ENCODE peak calls at places on chromosomes 2 and 18, in five cellular contexts. M, R, Q, I and E are unnamed samples.

GRCh38 chr2:63581266-63581961 is 6.9 kb downstream of the WDPCP start:
- DNase-seq in M (no peak), R (no peak), Q (peak; percentile 42), I (no peak), E (no peak)

GRCh38 chr18:35804377-35804776 is 168.1 kb upstream of the RMP24 start:
- DNase-seq in M (no peak), R (no peak), Q (no peak), I (no peak), E (no peak)

GRCh38 chr2:216683846-216684245 is 11.5 kb downstream of the IGFBP5 start:
- DNase-seq in M (no peak), R (peak; percentile 97), Q (peak; percentile 94), I (no peak), E (peak; percentile 94)

GRCh38 chr2:60819155-60819862 is 62.1 kb upstream of the REL start:
- DNase-seq in M (no peak), R (no peak), Q (no peak), I (no peak), E (no peak)

GRCh38 chr2:221943078-221943810 is 355.6 kb downstream of the PAX3 start:
- DNase-seq in M (no peak), R (peak; percentile 53), Q (peak; percentile 1), I (no peak), E (no peak)

GRCh38 chr2:185745864-185746859 is 7.6 kb downstream of the FSIP2 start:
- DNase-seq in M (no peak), R (no peak), Q (no peak), I (no peak), E (no peak)

GRCh38 chr2:116696223-116696622 is 1118.3 kb upstream of the DDX18 start:
- DNase-seq in M (no peak), R (no peak), Q (no peak), I (no peak), E (no peak)

GRCh38 chr2:118065927-118066326 is 22.3 kb upstream of the INSIG2 start:
- DNase-seq in M (no peak), R (no peak), Q (no peak), I (no peak), E (peak; percentile 22)

GRCh38 chr2:228699400-228699799 is 517.9 kb upstream of the SPHKAP start:
- DNase-seq in M (no peak), R (peak; percentile 30), Q (peak; percentile 6), I (no peak), E (no peak)

GRCh38 chr2:10076988-10077527 is 3.2 kb downstream of the CYS1 start:
- DNase-seq in M (no peak), R (no peak), Q (no peak), I (no peak), E (no peak)

GRCh38 chr2:225233234-225233633 is 166.3 kb upstream of the NYAP2 start:
- DNase-seq in M (no peak), R (no peak), Q (peak; percentile 28), I (no peak), E (no peak)

GRCh38 chr2:148513425-148513824 is 131.1 kb upstream of the EPC2 start:
- DNase-seq in M (no peak), R (no peak), Q (no peak), I (no peak), E (no peak)

GRCh38 chr2:55113976-55114564 is 63.8 kb upstream of the RTN4 start:
- DNase-seq in M (no peak), R (no peak), Q (no peak), I (no peak), E (no peak)

GRCh38 chr2:127623388-127624320 is 22.3 kb upstream of the GPR17 start:
- DNase-seq in M (peak; percentile 23), R (peak; percentile 37), Q (peak; percentile 64), I (no peak), E (no peak)

GRCh38 chr2:171807130-171807529 is 86.9 kb downstream of the SLC25A12 start:
- DNase-seq in M (no peak), R (no peak), Q (no peak), I (no peak), E (no peak)

GRCh38 chr2:147937744-147938349 is 82.7 kb downstream of the ORC4 start:
- DNase-seq in M (no peak), R (peak; percentile 39), Q (peak; percentile 40), I (peak; percentile 18), E (peak; percentile 69)

GRCh38 chr2:3587432-3587831 is 7.5 kb upstream of the COLEC11 start:
- DNase-seq in M (no peak), R (no peak), Q (peak; percentile 90), I (no peak), E (no peak)

GRCh38 chr2:230137902-230138539 is 69.3 kb upstream of the SLC16A14 start:
- DNase-seq in M (no peak), R (no peak), Q (peak; percentile 22), I (no peak), E (no peak)

GRCh38 chr2:132585982-132586608 is 83.9 kb downstream of the LYPD1 start:
- DNase-seq in M (no peak), R (no peak), Q (no peak), I (no peak), E (no peak)

GRCh38 chr18:9631814-9632496 is 17.6 kb upstream of the PPP4R1 start:
- DNase-seq in M (no peak), R (peak; percentile 94), Q (peak; percentile 96), I (no peak), E (no peak)

GRCh38 chr2:171208648-171209047 is 48.0 kb upstream of the TLK1 start:
- DNase-seq in M (no peak), R (no peak), Q (no peak), I (no peak), E (no peak)

GRCh38 chr2:206984206-206984605 is 44.9 kb downstream of the CPO start:
- DNase-seq in M (no peak), R (peak; percentile 64), Q (peak; percentile 79), I (no peak), E (no peak)

GRCh38 chr18:3478262-3478978 is 28.4 kb downstream of the TGIF1 start:
- DNase-seq in M (no peak), R (no peak), Q (no peak), I (no peak), E (no peak)

GRCh38 chr2:237323656-237324055 is 90.3 kb downstream of the COL6A3 start:
- DNase-seq in M (no peak), R (no peak), Q (no peak), I (no peak), E (no peak)

GRCh38 chr2:10329880-10330699 is 27.4 kb downstream of the HPCAL1 start:
- DNase-seq in M (no peak), R (peak; percentile 67), Q (peak; percentile 67), I (no peak), E (peak; percentile 97)

GRCh38 chr2:229686122-229686919 is 28.0 kb downstream of the DNER start:
- DNase-seq in M (no peak), R (no peak), Q (no peak), I (no peak), E (no peak)

GRCh38 chr2:83967854-83968253 is 491.2 kb downstream of the SUCLG1 start:
- DNase-seq in M (no peak), R (no peak), Q (no peak), I (no peak), E (no peak)

GRCh38 chr2:147844691-147845607 is at the start of gene ACVR2A:
- DNase-seq in M (peak; percentile 39), R (peak; percentile 68), Q (peak; percentile 28), I (peak; percentile 53), E (peak; percentile 60)

GRCh38 chr2:64745562-64745961 is 91.8 kb upstream of the SERTAD2 start:
- DNase-seq in M (no peak), R (peak; percentile 26), Q (no peak), I (no peak), E (no peak)

GRCh38 chr2:100796499-100797100 is 23.3 kb upstream of the NPAS2 start:
- DNase-seq in M (no peak), R (no peak), Q (no peak), I (no peak), E (no peak)

DNA sequence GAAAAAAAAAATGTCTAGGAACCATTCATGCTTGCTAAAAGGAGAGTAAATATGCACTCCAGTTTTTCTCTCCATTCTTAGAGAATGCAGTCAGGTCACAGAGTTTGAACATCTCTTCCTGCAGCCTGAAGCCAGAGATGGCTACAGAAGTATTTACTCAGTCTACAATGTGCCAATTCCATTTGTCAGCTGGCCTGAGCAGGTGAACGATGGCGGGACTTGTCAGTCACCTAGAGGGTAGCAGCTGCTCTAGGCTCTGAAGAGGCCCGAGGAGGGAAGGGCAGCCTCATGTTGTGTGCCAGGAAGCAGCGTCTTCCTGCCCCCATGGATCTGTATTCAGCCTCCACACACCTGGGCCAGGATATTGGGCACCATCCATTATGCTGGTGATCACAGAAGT is 316.7 kb upstream of the CHAC2 start:
- DNase-seq in M (no peak), R (no peak), Q (no peak), I (no peak), E (no peak)
- H3K14ac ChIP-seq in M (no peak overlapping the region), R (no peak overlapping the region), Q (no peak overlapping the region), I (no peak overlapping the region), E (no peak overlapping the region)

GRCh38 chr18:60163622-60164021 is 209.0 kb downstream of the MC4R start:
- DNase-seq in M (no peak), R (no peak), Q (no peak), I (no peak), E (no peak)

GRCh38 chr18:60162390-60162789 is 210.2 kb downstream of the MC4R start:
- DNase-seq in M (no peak), R (no peak), Q (no peak), I (no peak), E (no peak)

DNA sequence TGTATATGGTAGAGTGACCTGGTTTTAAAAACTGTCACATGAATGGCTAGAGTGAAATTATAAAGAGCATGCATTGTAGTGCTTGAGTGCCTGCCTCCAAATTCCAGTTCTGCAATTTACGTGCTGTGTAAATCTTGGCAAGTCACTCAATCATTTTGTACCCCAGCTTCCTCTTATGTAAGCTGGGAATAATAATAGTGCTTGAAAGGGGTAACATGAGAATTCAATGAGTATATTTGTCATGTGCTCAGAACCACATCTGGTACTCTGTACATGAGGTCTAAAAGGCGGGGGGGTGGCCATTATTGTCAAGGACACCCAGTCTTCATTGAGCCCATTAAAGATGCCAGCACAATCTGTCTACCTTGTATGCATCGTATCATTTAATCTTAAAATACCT is 214.8 kb downstream of the MC4R start:
- DNase-seq in M (no peak), R (no peak), Q (no peak), I (no peak), E (no peak)
- H3K18ac ChIP-seq in M (no peak overlapping the region), R (no peak overlapping the region), Q (no peak overlapping the region), I (no peak overlapping the region), E (no peak overlapping the region)

DNA sequence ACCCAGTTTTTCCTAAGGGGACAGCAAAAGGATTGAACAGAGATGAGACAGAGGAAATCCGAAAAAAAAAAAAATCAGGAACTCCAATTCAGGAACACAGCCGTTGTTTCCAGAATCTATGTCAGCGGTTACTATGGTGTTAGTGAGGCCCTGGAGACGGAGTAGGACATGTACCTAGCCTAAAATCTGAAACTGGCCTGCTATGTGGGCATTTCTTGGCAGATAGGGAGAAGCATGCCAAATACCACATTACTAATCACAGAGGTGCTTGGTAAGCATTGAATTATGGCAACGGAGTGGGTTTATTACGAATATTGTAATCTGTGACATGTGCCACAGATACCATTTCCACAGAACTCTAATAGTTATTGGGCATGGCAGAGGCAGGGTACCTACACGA is 530.6 kb downstream of the CCDC85A start:
- DNase-seq in M (no peak), R (no peak), Q (no peak), I (no peak), E (no peak)
- H3K14ac ChIP-seq in M (no peak overlapping the region), R (no peak overlapping the region), Q (no peak overlapping the region), I (no peak overlapping the region), E (no peak overlapping the region)

DNA sequence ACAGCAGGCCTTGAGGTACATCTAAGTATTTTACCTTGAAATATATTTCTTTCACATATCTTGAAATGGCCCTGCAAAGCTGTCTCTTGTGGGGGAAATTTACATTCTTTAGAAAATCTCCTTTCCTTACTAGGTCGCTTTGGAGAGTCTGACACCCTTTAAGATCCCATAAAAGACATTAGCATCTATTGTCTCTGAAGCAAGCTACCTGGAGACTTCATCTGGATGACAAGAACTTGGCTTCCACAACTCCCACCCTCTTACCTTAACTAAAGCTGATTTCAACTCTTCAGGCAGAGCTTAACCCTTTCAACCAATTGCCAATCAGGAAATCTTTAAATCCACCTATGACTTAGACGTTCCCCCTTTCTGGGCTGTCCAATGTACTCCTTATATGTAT is 219.3 kb downstream of the PIEZO2 start:
- DNase-seq in M (no peak), R (no peak), Q (no peak), I (no peak), E (no peak)
- H3K18ac ChIP-seq in M (no peak overlapping the region), R (no peak overlapping the region), Q (no peak overlapping the region), I (no peak overlapping the region), E (no peak overlapping the region)